ENCODE peak calls at places on chromosomes 3 and 15, in seven cellular contexts. T is sigmoid colon, G is heart right ventricle, M is lower lobe of right lung, S is WERI-Rb-1, H is endodermal cell, D is GM12865. X is an unnamed sample.

GRCh38 chr15:65939901-65940617 is 70.8 kb downstream of the RAB11A start:
- DNase-seq in S (no peak), D (no peak), T (no peak), H (no peak), M (no peak), G (peak; percentile 41), X (no peak)

GRCh38 chr3:52052831-52053306 is 3.5 kb downstream of the DUSP7 start:
- DNase-seq in M (peak; percentile 92), H (peak; percentile 94), G (peak; percentile 96), D (peak; percentile 53), S (peak; percentile 93), T (peak; percentile 94), X (peak; percentile 81)

GRCh38 chr3:19474169-19474568 is 325.9 kb downstream of the KCNH8 start:
- DNase-seq in M (no peak), T (no peak), S (no peak), D (no peak), G (no peak), H (no peak), X (no peak)

GRCh38 chr15:49675051-49675450 is 54.2 kb downstream of the DTWD1 start:
- DNase-seq in S (no peak), D (no peak), G (no peak), T (no peak), H (no peak), M (no peak), X (no peak)

GRCh38 chr3:111768571-111769100 is 90.4 kb upstream of the PHLDB2 start:
- DNase-seq in D (no peak), T (no peak), H (no peak), S (no peak), M (no peak), G (no peak), X (no peak)

GRCh38 chr15:33279613-33280205 is 31.1 kb upstream of the RYR3 start:
- DNase-seq in S (no peak), G (no peak), T (no peak), H (no peak), D (no peak), M (no peak), X (no peak)

GRCh38 chr3:134201201-134202130 is 49.2 kb downstream of the RYK start:
- DNase-seq in S (no peak), G (no peak), T (no peak), M (no peak), D (no peak), H (no peak), X (no peak)

GRCh38 chr3:45227131-45227819 is 1.2 kb upstream of the TMEM158 start:
- DNase-seq in S (no peak), T (no peak), G (no peak), H (no peak), D (no peak), M (no peak), X (no peak)

GRCh38 chr15:44194397-44195150 is 497 bp downstream of the FRMD5 start:
- DNase-seq in H (no peak), G (peak; percentile 6), T (peak; percentile 66), M (peak; percentile 51), D (peak; percentile 23), S (peak; percentile 33), X (peak; percentile 73)

GRCh38 chr3:132984181-132984580 is 54.0 kb upstream of the TMEM108 start:
- DNase-seq in T (no peak), S (no peak), G (no peak), D (no peak), M (no peak), H (no peak), X (no peak)

GRCh38 chr3:171804618-171805389 is 5.5 kb downstream of the PLD1 start:
- DNase-seq in G (peak; percentile 61), M (no peak), D (no peak), H (no peak), T (no peak), S (no peak), X (no peak)

DNA sequence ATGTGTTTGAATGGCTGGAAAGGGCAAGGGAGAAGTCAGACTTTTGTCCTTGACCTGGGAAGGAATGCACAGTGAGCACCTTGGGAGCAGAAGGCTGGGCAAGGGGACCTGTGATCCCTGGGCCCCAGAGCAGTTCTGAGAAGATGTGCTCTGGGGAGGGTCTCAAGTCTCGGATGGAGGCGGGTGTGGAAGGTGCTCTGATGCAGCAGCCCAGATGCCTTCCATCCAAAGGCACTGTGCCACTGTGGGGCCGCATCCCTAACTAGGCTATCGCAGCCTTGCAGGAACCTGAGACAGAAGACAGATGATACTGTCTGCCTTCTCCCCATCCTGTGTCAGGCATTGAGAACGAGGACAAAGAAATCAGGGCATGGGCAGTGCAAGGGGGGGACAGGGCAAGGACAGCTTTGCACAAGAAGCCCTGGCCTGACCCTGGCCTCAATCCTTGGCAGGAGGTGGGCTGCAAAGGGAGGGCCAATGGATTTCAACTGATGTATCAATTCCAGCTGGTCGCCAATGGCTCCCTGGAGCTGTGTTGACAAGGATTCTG is 14.6 kb upstream of the PRKCD start:
- DNase-seq in D (no peak), S (peak; percentile 46), H (no peak), G (no peak), M (no peak), T (no peak), X (no peak)
- TF ChIP-seq CTCF in D (no peak), S (no peak), H (no peak), G (no peak), M (no peak), T (no peak), X (no peak)

GRCh38 chr15:64841258-64842098 is at the start of gene PLEKHO2:
- DNase-seq in G (peak; percentile 98), M (peak; percentile 98), T (peak; percentile 99), D (peak; percentile 95), S (peak; percentile 98), H (peak; percentile 99), X (peak; percentile 98)
- TF ChIP-seq CTCF in G (peak; percentile 39), M (peak; percentile 31), T (peak; percentile 22), D (peak; percentile 29), S (peak; percentile 20), H (peak; percentile 35), X (no peak)

GRCh38 chr15:69359724-69360123 is 54.4 kb upstream of the KIF23 start:
- DNase-seq in D (no peak), T (no peak), S (no peak), M (no peak), H (no peak), G (no peak), X (no peak)
- TF ChIP-seq CTCF in D (no peak), T (no peak), S (no peak), M (no peak), H (peak; percentile 14), G (no peak), X (no peak)

GRCh38 chr3:49121244-49121671 is 635 bp upstream of the USP19 start:
- DNase-seq in M (no peak), D (no peak), S (no peak), G (no peak), H (no peak), T (no peak), X (no peak)

GRCh38 chr3:49123687-49124086 is 3.1 kb upstream of the USP19 start:
- DNase-seq in G (no peak), M (no peak), D (no peak), T (no peak), H (no peak), S (no peak), X (no peak)

GRCh38 chr3:49120438-49121135 is at the start of gene USP19:
- DNase-seq in D (peak; percentile 95), T (peak; percentile 98), M (peak; percentile 98), H (peak; percentile 98), G (peak; percentile 94), S (peak; percentile 93), X (peak; percentile 98)

GRCh38 chr3:49122886-49123545 is 2.4 kb upstream of the USP19 start:
- DNase-seq in G (no peak), S (no peak), M (no peak), D (no peak), T (no peak), H (no peak), X (no peak)

DNA sequence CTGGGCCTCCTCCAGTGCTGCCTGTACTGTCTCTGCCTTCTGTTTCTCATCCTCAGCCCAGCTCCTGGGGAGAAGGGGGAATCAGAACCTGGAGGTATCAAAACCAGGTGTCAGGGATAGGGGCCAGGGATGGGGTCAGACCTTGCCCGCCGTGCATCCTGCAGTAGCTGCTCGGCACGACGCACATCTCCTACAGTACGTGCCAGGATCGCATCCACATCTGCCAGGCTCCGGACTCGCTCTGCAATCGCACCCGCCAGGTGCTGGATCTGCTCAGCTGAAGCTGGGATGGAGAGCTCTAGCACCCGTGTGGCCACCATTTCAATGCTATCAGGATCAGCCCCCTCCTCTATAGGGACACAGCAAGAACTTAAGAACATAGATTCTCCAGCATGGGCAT is 1.4 kb upstream of the USP19 start:
- DNase-seq in S (no peak), H (no peak), G (no peak), T (no peak), D (no peak), M (no peak), X (no peak)
- TF ChIP-seq CTCF in S (no peak), H (no peak), G (no peak), T (no peak), D (no peak), M (no peak), X (no peak)

GRCh38 chr3:177357352-177358084 is 160.2 kb upstream of the TBL1XR1 start:
- DNase-seq in T (no peak), D (peak; percentile 76), H (peak; percentile 60), G (peak; percentile 54), M (no peak), S (no peak), X (no peak)
- TF ChIP-seq CTCF in T (no peak), D (no peak), H (peak; percentile 35), G (no peak), M (no peak), S (no peak), X (no peak)

GRCh38 chr3:122298239-122298638 is 26.8 kb upstream of the CSTA start:
- DNase-seq in T (no peak), S (no peak), G (no peak), H (no peak), M (no peak), D (peak; percentile 87), X (no peak)
- TF ChIP-seq CTCF in T (no peak), S (no peak), G (no peak), H (peak; percentile 11), M (no peak), D (peak; percentile 34), X (no peak)